ENCODE peak calls at places on chromosomes 13 and 19, in four cellular contexts. X is ELR; P is T1000; M is stimulated activated CD4-positive, alpha-beta T cell treated with anti-CD3 and anti-CD28 coated beads, Interleukin-15, amount 100 ng/mL, for 1 hour. S is an unnamed sample.

GRCh38 chr13:42066542-42066941 is 18.1 kb downstream of the DGKH start:
- DNase-seq in P (no peak), X (peak; percentile 91), M (no peak), S (no peak)

GRCh38 chr19:15928321-15928720 is 6.0 kb downstream of the CYP4F11 start:
- DNase-seq in P (no peak), M (no peak), X (no peak), S (no peak)

GRCh38 chr19:5148794-5149190 is 179.9 kb downstream of the KDM4B start:
- DNase-seq in M (no peak), X (no peak), P (no peak), S (no peak)

GRCh38 chr19:5850743-5851293 is 431 bp downstream of the FUT3 start:
- DNase-seq in P (no peak), X (peak; percentile 42), M (no peak), S (no peak)

GRCh38 chr19:10093295-10094186 is 7.4 kb downstream of the SHFL start:
- DNase-seq in P (no peak), X (peak; percentile 16), M (no peak), S (no peak)

GRCh38 chr13:73364706-73365105 is 305.9 kb downstream of the KLF5 start:
- DNase-seq in M (no peak), P (no peak), X (no peak), S (no peak)

GRCh38 chr13:40534456-40534855 is 132.0 kb downstream of the FOXO1 start:
- DNase-seq in M (no peak), X (no peak), P (no peak), S (no peak)

GRCh38 chr19:54168174-54168917 is 4.6 kb downstream of the TMC4 start:
- DNase-seq in P (peak; percentile 79), M (peak; percentile 90), X (peak; percentile 89), S (peak; percentile 69)

GRCh38 chr19:7395793-7396192 is 47.1 kb downstream of the ARHGEF18 start:
- DNase-seq in P (no peak), M (no peak), X (peak; percentile 25), S (no peak)

GRCh38 chr13:106744516-106744915 is 176.6 kb upstream of the ARGLU1 start:
- DNase-seq in X (no peak), P (no peak), M (no peak), S (no peak)

GRCh38 chr13:101654916-101655315 is 202.4 kb downstream of the ITGBL1 start:
- DNase-seq in M (no peak), P (no peak), X (peak; percentile 72), S (no peak)

GRCh38 chr13:112690242-112690943 is 555 bp downstream of the ATP11A start:
- DNase-seq in M (peak; percentile 15), P (no peak), X (peak; percentile 54), S (peak; percentile 17)

GRCh38 chr13:55000844-55001243 is 1972.2 kb downstream of the OLFM4 start:
- DNase-seq in X (no peak), P (no peak), M (no peak), S (no peak)

GRCh38 chr13:31627097-31627496 is 112.2 kb upstream of the RXFP2 start:
- DNase-seq in M (no peak), P (no peak), X (peak; percentile 64), S (no peak)

GRCh38 chr19:10508707-10509106 is 5.6 kb upstream of the KEAP1 start:
- DNase-seq in M (no peak), P (no peak), X (peak; percentile 26), S (peak; percentile 46)

GRCh38 chr13:21420706-21421105 is 38.4 kb downstream of the ZDHHC20 start:
- DNase-seq in M (no peak), P (no peak), X (peak; percentile 42), S (no peak)

GRCh38 chr19:16417660-16418596 is 53.8 kb downstream of the EPS15L1 start:
- DNase-seq in P (no peak), X (peak; percentile 73), M (peak; percentile 53), S (peak; percentile 8)

GRCh38 chr13:23378009-23378632 is 55.4 kb downstream of the SACS start:
- DNase-seq in P (peak; percentile 48), X (peak; percentile 99), M (peak; percentile 13), S (no peak)

GRCh38 chr13:43300817-43301216 is 277.4 kb downstream of the DNAJC15 start:
- DNase-seq in M (no peak), X (no peak), P (no peak), S (no peak)

GRCh38 chr19:5108123-5108613 is 139.3 kb downstream of the KDM4B start:
- DNase-seq in M (no peak), X (no peak), P (no peak), S (no peak)

S was measured in NK-92 treated with Interleukin-12 subunit alpha and Interleukin-12 subunit beta, amount 100 ng/mL, for 24 hours.